ENCODE peak calls at places on chromosomes 7 and 10, in seven cellular contexts. W is Panc1, G is HL-60, Z is endothelial cell of umbilical vein, P is spleen, C is sigmoid colon, B is K562. F is an unnamed sample.

GRCh38 chr7:118068-118802 is 74.1 kb upstream of the FAM20C start:
- DNase-seq in W (no peak), G (no peak), Z (no peak), P (no peak), C (peak; percentile 55), B (no peak), F (no peak)

GRCh38 chr7:1095621-1096155 is 7.8 kb downstream of the GPER1 start:
- DNase-seq in W (no peak), G (no peak), Z (no peak), P (peak; percentile 33), C (no peak), B (no peak), F (no peak)

GRCh38 chr7:152402384-152403250 is 33.2 kb downstream of the KMT2C start:
- DNase-seq in W (no peak), G (no peak), Z (peak; percentile 38), P (no peak), C (no peak), B (no peak), F (no peak)

GRCh38 chr10:3783721-3784432 is 1.1 kb downstream of the KLF6 start:
- DNase-seq in W (no peak), G (peak; percentile 77), Z (peak; percentile 59), P (no peak), C (peak; percentile 89), B (no peak), F (peak; percentile 74)

GRCh38 chr10:47368431-47369180 is 15.5 kb downstream of the ZNF488 start:
- DNase-seq in W (no peak), G (no peak), Z (no peak), P (peak; percentile 67), C (no peak), B (no peak), F (no peak)

GRCh38 chr7:7651479-7651878 is 10.9 kb downstream of the UMAD1 start:
- DNase-seq in W (no peak), G (no peak), Z (no peak), P (no peak), C (no peak), B (no peak), F (no peak)

GRCh38 chr7:141709749-141710148 is 1.6 kb downstream of the WEE2 start:
- DNase-seq in W (no peak), G (no peak), Z (no peak), P (no peak), C (no peak), B (no peak), F (no peak)

GRCh38 chr10:14487511-14487909 is 156.8 kb upstream of the FRMD4A start:
- DNase-seq in W (no peak), G (no peak), Z (peak; percentile 20), P (no peak), C (no peak), B (no peak), F (no peak)

GRCh38 chr10:127449491-127449890 is 99.6 kb upstream of the NPS start:
- DNase-seq in W (no peak), G (no peak), Z (no peak), P (no peak), C (no peak), B (no peak), F (no peak)

GRCh38 chr10:127349737-127350136 is 153.3 kb upstream of the INSYN2A start:
- DNase-seq in W (no peak), G (no peak), Z (no peak), P (no peak), C (no peak), B (no peak), F (no peak)

GRCh38 chr10:122294006-122294405 is 22.9 kb downstream of the BTBD16 start:
- DNase-seq in W (no peak), G (no peak), Z (no peak), P (no peak), C (no peak), B (no peak), F (no peak)

GRCh38 chr7:125427676-125428075 is 498.1 kb upstream of the POT1 start:
- DNase-seq in W (no peak), G (no peak), Z (no peak), P (no peak), C (no peak), B (no peak), F (no peak)

GRCh38 chr7:518630-519428 is 817 bp downstream of the PDGFA start:
- DNase-seq in W (no peak), G (peak; percentile 36), Z (peak; percentile 72), P (no peak), C (peak; percentile 92), B (peak; percentile 74), F (peak; percentile 88)

GRCh38 chr10:77564781-77565589 is 72.6 kb downstream of the KCNMA1 start:
- DNase-seq in W (no peak), G (no peak), Z (no peak), P (no peak), C (no peak), B (no peak), F (no peak)

GRCh38 chr10:5486852-5487235 is 12.5 kb downstream of the CALML5 start:
- DNase-seq in W (no peak), G (no peak), Z (no peak), P (peak; percentile 61), C (peak; percentile 56), B (peak; percentile 51), F (no peak)

GRCh38 chr10:26486304-26486703 is 48.2 kb downstream of the APBB1IP start:
- DNase-seq in W (no peak), G (no peak), Z (no peak), P (no peak), C (no peak), B (no peak), F (no peak)

GRCh38 chr7:3911685-3912084 is 610.6 kb downstream of the SDK1 start:
- DNase-seq in W (no peak), G (no peak), Z (no peak), P (no peak), C (no peak), B (no peak), F (no peak)

GRCh38 chr10:46522295-46523118 is 34.0 kb downstream of the GPRIN2 start:
- DNase-seq in W (no peak), G (no peak), Z (no peak), P (peak; percentile 24), C (peak; percentile 51), B (no peak), F (peak; percentile 4)

GRCh38 chr7:171912-172515 is 20.4 kb upstream of the FAM20C start:
- DNase-seq in W (no peak), G (no peak), Z (no peak), P (no peak), C (peak; percentile 48), B (no peak), F (no peak)

GRCh38 chr10:30591249-30591670 is 38.3 kb downstream of the LYZL2 start:
- DNase-seq in W (no peak), G (no peak), Z (peak; percentile 65), P (no peak), C (no peak), B (peak; percentile 67), F (peak; percentile 29)

GRCh38 chr10:86067436-86068050 is 299.1 kb downstream of the GRID1 start:
- DNase-seq in W (no peak), G (no peak), Z (no peak), P (no peak), C (peak; percentile 28), B (no peak), F (no peak)

GRCh38 chr10:131142446-131143380 is 168.8 kb downstream of the TCERG1L start:
- DNase-seq in W (no peak), G (no peak), Z (no peak), P (peak; percentile 59), C (no peak), B (no peak), F (no peak)

GRCh38 chr10:112886463-112886862 is 63.6 kb upstream of the TCF7L2 start:
- DNase-seq in W (no peak), G (no peak), Z (no peak), P (no peak), C (no peak), B (no peak), F (no peak)

GRCh38 chr7:51080622-51081269 is 235.9 kb downstream of the COBL start:
- DNase-seq in W (no peak), G (no peak), Z (no peak), P (no peak), C (no peak), B (no peak), F (no peak)
- TF ChIP-seq POLR2AphosphoS5 in W (no peak), G (no peak), Z (no peak), P (no peak), C (no peak), B (no peak), F (no peak)

GRCh38 chr7:134920026-134920758 is 66.1 kb upstream of the AGBL3 start:
- DNase-seq in W (no peak), G (no peak), Z (no peak), P (no peak), C (no peak), B (no peak), F (no peak)
- H3K4me3 ChIP-seq in W (no peak overlapping the region), G (no peak overlapping the region), Z (no peak overlapping the region), P (no peak overlapping the region), C (no peak overlapping the region), B (no peak overlapping the region), F (no peak overlapping the region)

DNA sequence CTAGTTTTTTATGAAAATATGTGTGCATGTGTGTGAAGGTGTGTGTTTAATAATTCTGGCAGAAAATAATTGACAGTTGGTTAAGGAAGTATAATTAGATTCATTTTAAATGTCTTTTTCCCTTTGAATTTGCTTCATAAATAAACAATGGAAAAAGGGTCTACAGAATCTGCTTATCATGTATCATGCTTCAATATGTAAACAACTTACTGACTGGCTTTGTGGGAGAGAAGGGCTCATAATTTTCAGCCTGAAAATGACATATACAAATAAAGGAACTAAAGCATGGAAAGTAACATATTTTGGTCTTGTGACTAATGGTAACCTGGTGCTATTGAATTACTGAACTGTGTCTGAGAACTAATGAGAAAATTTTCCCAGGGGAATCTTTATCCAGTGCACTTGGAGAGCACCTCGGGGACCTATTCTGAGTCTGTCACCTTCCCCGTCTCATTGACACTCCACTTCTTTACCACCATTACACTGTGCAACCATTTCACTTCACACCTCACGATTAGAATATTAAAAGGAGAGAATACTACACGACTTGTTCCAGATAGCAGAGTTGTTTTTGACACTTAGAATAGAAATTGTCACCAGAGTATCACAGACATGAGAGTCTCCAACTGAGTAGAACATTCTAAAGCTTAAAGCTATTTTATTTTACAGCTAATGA is 298.6 kb downstream of the TFEC start:
- DNase-seq in W (no peak), G (no peak), Z (no peak), P (no peak), C (no peak), B (no peak), F (no peak)
- TF ChIP-seq POLR2AphosphoS5 in W (no peak), G (no peak), Z (no peak), P (no peak), C (no peak), B (no peak), F (no peak)

DNA sequence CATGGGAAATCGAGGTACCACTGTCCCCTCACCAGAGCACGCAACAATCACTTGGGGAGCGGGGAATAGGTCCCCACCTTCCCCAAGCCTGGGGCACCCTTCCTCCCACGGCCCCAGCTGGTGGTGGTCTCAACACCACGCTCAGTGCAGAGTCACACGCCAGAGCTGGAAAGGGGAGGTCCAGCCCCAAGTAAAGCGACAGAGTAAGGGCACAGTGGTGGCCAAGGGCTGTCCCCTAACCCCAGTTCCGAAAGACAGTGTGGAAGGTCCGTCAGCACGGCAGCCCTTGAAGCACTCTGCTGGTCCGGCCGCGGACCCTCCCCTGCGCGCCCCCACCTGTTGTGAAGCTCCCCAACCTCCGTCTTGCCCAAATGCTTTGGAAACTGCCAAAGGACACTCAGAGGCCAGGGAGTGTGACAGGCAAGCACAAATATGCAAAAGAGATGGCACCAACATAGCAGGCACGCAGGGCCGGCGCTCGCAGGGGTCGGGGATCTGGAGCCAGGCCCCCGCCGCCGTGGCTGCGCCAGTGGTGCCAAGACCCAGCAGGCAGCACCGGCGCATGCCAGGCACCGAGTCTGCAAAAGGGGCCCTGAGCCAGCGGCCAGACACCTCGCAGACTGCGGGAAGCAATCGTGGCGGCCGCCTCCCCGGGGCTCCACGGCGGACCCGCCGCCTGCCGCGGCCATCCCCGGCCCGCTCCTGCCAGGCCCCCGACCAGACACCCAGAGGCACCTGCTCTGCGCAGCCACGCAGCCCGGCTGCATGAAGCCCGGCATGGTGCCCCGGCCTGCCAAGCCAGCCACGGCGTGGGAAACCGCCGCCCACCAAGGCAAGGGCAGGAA is 51.6 kb upstream of the SRRM3 start:
- DNase-seq in W (no peak), G (no peak), Z (no peak), P (no peak), C (no peak), B (no peak), F (no peak)
- H3K4me3 ChIP-seq in W (peak overlapping the region; percentile 8), G (no peak overlapping the region), Z (no peak overlapping the region), P (no peak overlapping the region), C (no peak overlapping the region), B (no peak overlapping the region), F (no peak overlapping the region)

F was measured in transverse colon.